ENCODE peak calls at places on chromosomes 12 and 14, in five cellular contexts. P, C, Z, U and Q are unnamed samples.

GRCh38 chr12:119486599-119487154 is 106.9 kb upstream of the TMEM233 start:
- DNase-seq in C (no peak), P (no peak), Z (no peak), U (no peak), Q (no peak)

GRCh38 chr12:45731376-45731775 is 1.9 kb downstream of the ARID2 start:
- DNase-seq in Z (no peak), U (no peak), P (no peak), C (no peak), Q (no peak)

GRCh38 chr14:22973217-22974032 is 8.9 kb downstream of the AJUBA start:
- DNase-seq in U (no peak), P (peak), C (peak), Z (peak), Q (no peak)

GRCh38 chr12:45284096-45284901 is 68.4 kb downstream of the ANO6 start:
- DNase-seq in P (no peak), U (no peak), Z (peak), C (peak), Q (no peak)

GRCh38 chr12:10147714-10148403 is 17.9 kb upstream of the CLEC7A start:
- DNase-seq in P (no peak), Z (no peak), U (no peak), C (no peak), Q (no peak)

GRCh38 chr12:77047341-77048202 is 17.8 kb downstream of the E2F7 start:
- DNase-seq in Z (no peak), P (no peak), C (no peak), U (no peak), Q (no peak)

GRCh38 chr12:113422929-113423669 is 919 bp downstream of the SDSL start:
- DNase-seq in Z (no peak), U (no peak), C (no peak), P (no peak), Q (no peak)

GRCh38 chr14:49497725-49498348 is 88.3 kb downstream of the RPS29 start:
- DNase-seq in C (peak), Z (peak), U (no peak), P (peak), Q (peak)

GRCh38 chr12:51914034-51914923 is 7.0 kb downstream of the ACVRL1 start:
- DNase-seq in P (no peak), Z (no peak), C (no peak), U (no peak), Q (no peak)

GRCh38 chr12:31849090-31849687 is 110.0 kb upstream of the RESF1 start:
- DNase-seq in Z (no peak), U (no peak), C (peak), P (no peak), Q (no peak)

GRCh38 chr12:86445361-86445760 is 189.2 kb upstream of the MGAT4C start:
- DNase-seq in C (no peak), P (no peak), Z (no peak), U (no peak), Q (no peak)

GRCh38 chr14:70981005-70981952 is 74.0 kb downstream of the PCNX1 start:
- DNase-seq in P (no peak), U (no peak), C (no peak), Z (no peak), Q (no peak)

GRCh38 chr12:124191024-124191359 is 103.9 kb upstream of the RFLNA start:
- DNase-seq in U (no peak), Z (no peak), C (peak), P (peak), Q (no peak)

GRCh38 chr12:48119834-48120195 is 651 bp downstream of the PFKM start:
- DNase-seq in P (no peak), Z (no peak), U (no peak), C (no peak), Q (no peak)

GRCh38 chr14:26412421-26412820 is 185.4 kb downstream of the NOVA1 start:
- DNase-seq in C (no peak), Z (no peak), P (no peak), U (no peak), Q (no peak)

GRCh38 chr14:106694638-106695393 is 1168.4 kb downstream of the TMEM121 start:
- DNase-seq in U (no peak), P (no peak), C (peak), Z (no peak), Q (no peak)

GRCh38 chr12:3622732-3623690 is 129.9 kb downstream of the CRACR2A start:
- DNase-seq in P (no peak), Z (no peak), U (no peak), C (no peak), Q (no peak)

GRCh38 chr14:68345738-68346137 is 447.1 kb downstream of the ZFP36L1 start:
- DNase-seq in C (no peak), Z (no peak), P (no peak), U (no peak), Q (no peak)

GRCh38 chr14:32925439-32925838 is 13.2 kb upstream of the NPAS3 start:
- DNase-seq in P (no peak), C (no peak), U (no peak), Z (no peak), Q (no peak)

GRCh38 chr12:106647793-106648514 is 65.2 kb downstream of the RFX4 start:
- DNase-seq in P (no peak), C (no peak), Z (no peak), U (no peak), Q (no peak)

GRCh38 chr14:93970967-93971634 is 5.3 kb downstream of the ASB2 start:
- DNase-seq in C (no peak), U (no peak), P (no peak), Z (no peak), Q (no peak)

GRCh38 chr12:122959566-122960192 is 6.6 kb downstream of the ABCB9 start:
- DNase-seq in Z (no peak), C (no peak), P (no peak), U (no peak), Q (no peak)

GRCh38 chr14:54564799-54565235 is 2.1 kb upstream of the SAMD4A start:
- DNase-seq in U (no peak), C (peak), Z (peak), P (no peak), Q (no peak)

GRCh38 chr14:51419685-51420084 is 179.6 kb downstream of the TMX1 start:
- DNase-seq in P (peak), Z (no peak), U (no peak), C (peak), Q (no peak)

GRCh38 chr14:45757655-45758054 is 504.7 kb upstream of the MIS18BP1 start:
- DNase-seq in U (no peak), Z (no peak), C (no peak), P (no peak), Q (no peak)

GRCh38 chr14:94903338-94903737 is 133.4 kb upstream of the GSC start:
- DNase-seq in Z (no peak), P (no peak), U (no peak), C (no peak), Q (no peak)

GRCh38 chr12:131511803-131512564 is 198.9 kb upstream of the SFSWAP start:
- DNase-seq in U (no peak), P (no peak), C (no peak), Z (no peak), Q (no peak)

GRCh38 chr14:76551116-76551515 is 175.2 kb downstream of the ESRRB start:
- DNase-seq in C (no peak), U (no peak), Z (no peak), P (no peak), Q (no peak)

GRCh38 chr14:49754570-49755097 is 13.3 kb upstream of the KLHDC2 start:
- DNase-seq in U (no peak), C (no peak), Z (no peak), P (no peak), Q (no peak)

GRCh38 chr14:99072433-99072832 is 199.6 kb downstream of the BCL11B start:
- DNase-seq in P (no peak), C (no peak), Z (no peak), U (no peak), Q (no peak)

GRCh38 chr12:111469406-111469805 is 63.7 kb downstream of the SH2B3 start:
- DNase-seq in P (no peak), Z (no peak), C (no peak), U (no peak), Q (no peak)

GRCh38 chr14:103716091-103716801 is 636 bp downstream of the ZFYVE21 start:
- DNase-seq in U (no peak), P (peak), Z (no peak), C (no peak), Q (no peak)

GRCh38 chr12:104213952-104214351 is 1.6 kb upstream of the TXNRD1 start:
- DNase-seq in Z (no peak), U (no peak), P (no peak), C (peak), Q (no peak)

DNA sequence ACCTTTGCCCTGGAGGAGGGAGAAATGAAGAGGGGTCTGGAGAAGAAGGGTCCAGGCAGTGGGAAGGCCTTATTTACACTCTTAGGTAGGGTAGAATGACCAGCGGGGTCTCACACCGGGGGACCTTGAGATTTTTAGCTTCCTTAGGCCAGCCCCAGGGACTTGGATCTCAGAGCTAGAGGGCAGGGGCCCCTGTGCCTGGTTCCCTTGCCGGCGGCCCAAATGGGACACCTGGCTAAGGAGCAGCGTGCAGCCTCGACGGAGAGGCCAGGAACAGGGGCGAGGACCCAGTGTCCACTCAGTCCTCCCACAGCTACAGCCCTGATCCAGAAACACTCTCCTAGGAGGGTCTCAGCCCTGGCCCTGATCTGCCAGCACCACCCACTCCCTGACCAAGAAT is 41.8 kb downstream of the DIO3 start:
- DNase-seq in C (no peak), U (no peak), P (no peak), Z (no peak), Q (no peak)
- TF ChIP-seq CHD2 in C (no peak), U (no peak), P (no peak), Z (no peak), Q (no peak)

DNA sequence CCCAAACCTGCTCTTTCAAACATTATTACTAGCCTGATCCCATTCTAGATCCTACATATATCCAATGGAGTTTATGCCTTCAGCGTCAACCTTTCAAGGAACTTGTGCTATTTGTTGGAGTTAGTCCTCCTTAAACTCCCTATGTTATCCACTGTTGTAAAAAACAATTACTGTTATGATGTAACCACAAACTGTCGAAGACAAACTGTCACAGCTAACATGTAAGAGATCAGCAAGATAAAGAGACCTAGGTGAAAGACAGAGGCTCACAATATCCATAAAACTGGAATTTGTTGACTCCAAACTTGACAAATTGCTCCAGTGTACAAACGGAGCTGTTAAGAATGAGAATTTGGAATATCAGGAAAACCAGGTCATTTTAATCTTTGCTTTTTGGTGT is 70.7 kb downstream of the CDK17 start:
- DNase-seq in Z (no peak), U (no peak), P (no peak), C (no peak), Q (no peak)
- TF ChIP-seq KDM1A in Z (no peak), U (no peak), P (no peak), C (no peak), Q (no peak)

GRCh38 chr12:59649203-59649602 is 53.4 kb downstream of the SLC16A7 start:
- DNase-seq in U (no peak), Z (peak), C (no peak), P (no peak), Q (no peak)

GRCh38 chr12:59650594-59651229 is 54.9 kb downstream of the SLC16A7 start:
- DNase-seq in P (no peak), Z (no peak), U (no peak), C (no peak), Q (no peak)

GRCh38 chr12:59643576-59643975 is 47.7 kb downstream of the SLC16A7 start:
- DNase-seq in C (no peak), P (no peak), Z (no peak), U (no peak), Q (no peak)

GRCh38 chr12:59645242-59645641 is 49.4 kb downstream of the SLC16A7 start:
- DNase-seq in Z (no peak), U (no peak), C (no peak), P (no peak), Q (no peak)

GRCh38 chr12:59646636-59647035 is 50.8 kb downstream of the SLC16A7 start:
- DNase-seq in Z (no peak), P (no peak), C (no peak), U (no peak), Q (no peak)
- TF ChIP-seq CHD2 in Z (no peak), P (no peak), C (no peak), U (no peak), Q (no peak)

DNA sequence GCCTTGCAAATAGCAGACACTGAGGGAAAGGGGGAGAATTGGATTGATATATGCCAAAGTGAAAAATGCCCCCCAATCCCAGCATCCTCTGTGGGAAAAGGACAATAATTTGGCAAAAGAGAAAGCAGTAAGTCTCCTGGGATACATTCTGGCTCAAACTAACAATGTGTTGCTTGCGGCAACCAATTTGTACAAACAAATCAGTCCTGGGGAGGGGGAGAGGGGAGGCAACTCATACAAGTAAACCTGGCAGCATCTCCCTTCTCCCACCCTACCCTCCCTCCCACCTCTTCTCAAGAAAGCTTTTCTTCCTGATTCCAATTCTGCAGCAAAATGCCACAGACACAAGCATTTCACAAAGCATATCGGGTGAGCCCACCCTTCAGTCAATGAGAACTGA is 57.0 kb downstream of the STON2 start:
- DNase-seq in U (no peak), P (no peak), Z (no peak), C (no peak), Q (no peak)
- TF ChIP-seq KDM1A in U (no peak), P (no peak), Z (no peak), C (no peak), Q (no peak)

GRCh38 chr14:69779088-69779487 is 12.1 kb downstream of the SRSF5 start:
- DNase-seq in Z (no peak), P (no peak), U (no peak), C (no peak), Q (no peak)
- TF ChIP-seq CHD2 in Z (no peak), P (no peak), U (no peak), C (no peak), Q (no peak)

GRCh38 chr12:57585156-57585555 is 5.8 kb upstream of the PIP4K2C start:
- DNase-seq in P (no peak), Z (no peak), U (no peak), C (no peak), Q (no peak)
- TF ChIP-seq KDM1A in P (no peak), Z (no peak), U (no peak), C (no peak), Q (no peak)

GRCh38 chr12:84919271-84919670 is 6.7 kb upstream of the SLC6A15 start:
- DNase-seq in C (no peak), P (no peak), U (no peak), Z (no peak), Q (no peak)

GRCh38 chr12:84922721-84923120 is 10.1 kb upstream of the SLC6A15 start:
- DNase-seq in U (no peak), C (no peak), Z (no peak), P (no peak), Q (no peak)

GRCh38 chr12:84924956-84925355 is 12.4 kb upstream of the SLC6A15 start:
- DNase-seq in U (no peak), Z (no peak), C (peak), P (no peak), Q (no peak)

GRCh38 chr12:84920331-84920730 is 7.7 kb upstream of the SLC6A15 start:
- DNase-seq in Z (no peak), C (no peak), U (no peak), P (no peak), Q (no peak)
- TF ChIP-seq CHD2 in Z (no peak), C (no peak), U (no peak), P (no peak), Q (no peak)

DNA sequence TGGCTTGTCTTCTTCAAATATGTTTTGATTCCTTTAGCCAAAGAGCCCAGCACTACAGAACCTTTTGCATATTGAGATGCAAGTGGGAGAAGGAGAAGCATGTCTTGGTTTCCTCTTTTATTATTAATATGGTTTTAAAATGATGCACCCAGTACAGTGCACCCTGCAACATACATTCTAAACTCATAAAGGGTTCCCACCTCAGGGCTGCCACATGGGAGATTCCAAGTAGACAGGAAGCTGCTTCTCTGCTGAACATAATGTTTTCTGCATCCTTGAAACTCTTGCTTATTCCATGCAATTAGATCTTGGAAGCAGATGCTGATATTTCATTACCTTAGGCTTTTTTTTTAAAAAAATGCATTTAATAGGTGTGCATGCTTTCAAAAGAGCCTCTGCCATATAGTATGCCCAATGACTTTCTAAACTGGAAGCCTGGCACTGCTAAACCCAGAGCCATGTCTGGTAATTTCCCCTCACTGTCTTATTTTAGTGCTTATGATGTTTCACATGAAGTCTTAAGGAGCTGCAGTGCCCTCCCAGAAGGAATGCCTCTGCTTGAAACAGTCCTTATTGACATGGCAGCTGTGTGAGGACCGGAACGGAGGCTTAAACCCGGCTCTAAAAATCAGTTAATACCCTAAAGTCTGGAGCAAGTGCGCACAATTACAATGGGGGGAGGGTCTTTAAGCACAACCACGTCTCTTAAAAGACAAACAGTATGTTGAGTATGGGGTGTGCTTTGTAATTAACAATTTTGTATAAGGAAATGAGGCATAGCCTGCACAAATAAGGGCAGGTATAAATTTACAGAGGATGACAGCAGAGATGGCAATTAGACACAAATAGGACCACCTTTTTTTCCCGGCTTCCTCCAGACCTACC is 2.0 kb upstream of the SIX1 start:
- DNase-seq in U (no peak), Z (no peak), P (no peak), C (no peak), Q (no peak)
- TF ChIP-seq KDM1A in U (no peak), Z (no peak), P (no peak), C (no peak), Q (no peak)

DNA sequence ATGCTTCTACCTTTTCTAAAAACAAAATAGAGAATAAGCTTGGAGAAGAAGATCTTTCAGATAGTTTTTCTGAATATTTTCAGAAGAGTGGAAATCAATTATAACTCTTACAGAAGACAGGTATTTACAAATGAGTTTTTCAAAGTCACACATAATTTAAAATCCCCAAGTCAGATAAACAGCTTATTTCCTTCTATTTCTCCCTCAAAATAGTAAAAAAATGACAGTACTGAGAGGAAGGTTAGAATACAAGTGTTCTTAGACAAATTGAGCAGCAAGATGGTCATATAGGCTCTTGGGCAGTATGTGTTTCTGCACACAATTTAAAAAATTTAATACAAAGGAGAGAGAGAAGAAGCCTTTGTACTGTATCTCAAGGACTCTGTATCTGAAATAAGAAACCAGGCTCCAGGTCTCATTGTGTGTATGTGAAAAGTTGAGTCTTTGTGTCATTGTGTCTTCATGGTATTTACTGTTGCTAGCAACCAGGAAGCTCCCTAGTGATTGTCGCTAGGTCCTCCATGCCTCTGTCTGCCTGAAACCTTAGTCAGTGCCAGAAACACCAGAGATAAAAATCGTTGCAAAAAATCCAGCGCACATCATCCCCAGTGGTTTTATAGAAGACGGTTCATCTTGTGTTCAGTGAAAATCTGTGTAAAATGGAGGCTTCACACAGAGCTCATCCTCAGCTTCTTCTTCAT is 12.9 kb upstream of the TUBA1A start:
- DNase-seq in U (no peak), P (no peak), C (peak), Z (no peak), Q (no peak)
- TF ChIP-seq CHD2 in U (no peak), P (no peak), C (no peak), Z (no peak), Q (no peak)